ENCODE peak calls at places on chromosomes 2 and 18, in seven cellular contexts. M is upper lobe of right lung, W is fibroblast of pulmonary artery, U is cortex of kidney, J is COLO829, O is left lung, L is epithelial cell of prostate. K is an unnamed sample.

GRCh38 chr2:24317491-24317920 is 42.8 kb downstream of the ITSN2 start:
- DNase-seq in M (no peak), O (no peak), U (no peak), J (no peak), L (no peak), W (peak; percentile 13), K (no peak)

GRCh38 chr2:234031207-234031606 is 19.3 kb upstream of the SPP2 start:
- DNase-seq in L (no peak), O (no peak), W (no peak), J (no peak), U (no peak), M (no peak), K (no peak)

GRCh38 chr2:54618646-54619565 is 104.6 kb upstream of the EML6 start:
- DNase-seq in J (peak; percentile 73), W (no peak), U (no peak), O (no peak), L (no peak), M (no peak), K (no peak)

GRCh38 chr2:188314314-188315054 is 22.8 kb downstream of the GULP1 start:
- DNase-seq in J (peak; percentile 68), U (no peak), M (no peak), O (no peak), W (peak; percentile 50), L (no peak), K (no peak)

GRCh38 chr2:219901155-219901554 is 273.7 kb downstream of the SLC4A3 start:
- DNase-seq in L (no peak), M (no peak), J (no peak), W (no peak), U (no peak), O (no peak), K (no peak)

GRCh38 chr2:241102239-241102803 is at the start of gene MTERF4:
- DNase-seq in M (peak; percentile 95), U (peak; percentile 48), J (peak; percentile 64), L (peak; percentile 26), W (peak; percentile 82), O (peak; percentile 97), K (peak; percentile 90)

GRCh38 chr2:133948610-133949290 is 305.1 kb upstream of the MGAT5 start:
- DNase-seq in J (no peak), L (no peak), U (no peak), W (no peak), O (no peak), M (no peak), K (no peak)

GRCh38 chr2:102442967-102443828 is 20.2 kb downstream of the IL18RAP start:
- DNase-seq in U (no peak), L (no peak), J (no peak), O (no peak), M (no peak), W (peak; percentile 65), K (no peak)

GRCh38 chr2:186456941-186457340 is 29.1 kb upstream of the ZC3H15 start:
- DNase-seq in W (peak; percentile 50), J (no peak), L (peak; percentile 6), O (no peak), U (no peak), M (no peak), K (no peak)

GRCh38 chr2:108938069-108938710 is 50.8 kb downstream of the EDAR start:
- DNase-seq in W (no peak), L (no peak), M (no peak), U (no peak), J (no peak), O (no peak), K (no peak)

GRCh38 chr2:175062787-175063585 is 57.8 kb upstream of the CHN1 start:
- DNase-seq in M (no peak), W (no peak), L (no peak), J (no peak), O (no peak), U (no peak), K (no peak)

GRCh38 chr18:48674198-48674721 is 135.4 kb downstream of the CTIF start:
- DNase-seq in M (peak; percentile 34), O (no peak), L (no peak), U (no peak), J (no peak), W (peak; percentile 23), K (peak; percentile 60)

GRCh38 chr18:61735564-61736102 is 157.2 kb downstream of the RNF152 start:
- DNase-seq in U (no peak), O (no peak), L (no peak), W (no peak), J (no peak), M (no peak), K (no peak)

GRCh38 chr2:70570041-70570661 is 16.5 kb upstream of the TGFA start:
- DNase-seq in M (no peak), W (peak; percentile 18), U (no peak), J (no peak), L (peak; percentile 97), O (no peak), K (no peak)

K was measured in suprapubic skin.